ENCODE peak calls at places on chromosomes 2 and 18, in six cellular contexts. J is occipital lobe, X is SW480, F is kidney, B is GM18507, T is WTC11. Q is an unnamed sample.
A peak's percentile ranks its signal among the peaks of the same experiment; 100 is the strongest.

GRCh38 chr2:164811826-164812225 is 29.8 kb downstream of the COBLL1 start:
- DNase-seq in F (no peak), B (no peak), X (no peak), J (no peak), T (no peak), Q (no peak)

GRCh38 chr2:133077259-133077822 is 407.3 kb upstream of the LYPD1 start:
- DNase-seq in F (no peak), J (no peak), X (no peak), T (no peak), B (no peak), Q (no peak)

GRCh38 chr2:112136081-112136480 is 2.1 kb upstream of the FBLN7 start:
- DNase-seq in J (no peak), X (no peak), B (no peak), F (no peak), T (no peak), Q (no peak)

GRCh38 chr2:1650474-1650872 is 93.8 kb downstream of the PXDN start:
- DNase-seq in F (no peak), B (no peak), J (no peak), T (no peak), X (no peak), Q (no peak)

GRCh38 chr2:172597191-172597842 is 41.4 kb downstream of the PDK1 start:
- DNase-seq in T (no peak), F (no peak), X (no peak), J (no peak), B (no peak), Q (no peak)

GRCh38 chr2:195899226-195899625 is 169.4 kb downstream of the DNAH7 start:
- DNase-seq in B (no peak), T (no peak), F (no peak), X (no peak), J (no peak), Q (no peak)

GRCh38 chr2:109208071-109208950 is 79.3 kb downstream of the SH3RF3 start:
- DNase-seq in T (peak; percentile 25), X (no peak), F (no peak), J (no peak), B (no peak), Q (no peak)

GRCh38 chr2:207279520-207279919 is 113.8 kb upstream of the KLF7 start:
- DNase-seq in T (no peak), J (no peak), F (no peak), X (no peak), B (no peak), Q (no peak)

GRCh38 chr2:55363636-55364035 is 56.0 kb downstream of the CCDC88A start:
- DNase-seq in J (no peak), B (no peak), T (no peak), X (no peak), F (no peak), Q (no peak)

GRCh38 chr18:3388980-3389379 is 61.0 kb upstream of the TGIF1 start:
- DNase-seq in F (no peak), B (no peak), X (no peak), J (no peak), T (no peak), Q (no peak)

GRCh38 chr2:77064324-77064723 is 457.9 kb downstream of the LRRTM4 start:
- DNase-seq in B (no peak), J (no peak), X (no peak), T (no peak), F (no peak), Q (no peak)

GRCh38 chr2:168338292-168338691 is 90.9 kb upstream of the STK39 start:
- DNase-seq in F (no peak), J (no peak), B (no peak), X (peak; percentile 13), T (no peak), Q (no peak)

GRCh38 chr18:58140366-58141325 is 96.6 kb downstream of the NEDD4L start:
- DNase-seq in J (no peak), F (no peak), T (no peak), B (no peak), X (peak; percentile 5), Q (no peak)

GRCh38 chr2:208370881-208371633 is 35.5 kb upstream of the PTH2R start:
- DNase-seq in X (no peak), T (no peak), B (no peak), J (no peak), F (no peak), Q (no peak)

GRCh38 chr2:8378016-8378810 is 303.6 kb upstream of the ID2 start:
- DNase-seq in T (no peak), J (no peak), F (no peak), B (peak; percentile 18), X (peak; percentile 63), Q (no peak)

GRCh38 chr2:170999654-171000053 is 70.6 kb downstream of the GORASP2 start:
- DNase-seq in J (no peak), B (no peak), X (no peak), T (no peak), F (no peak), Q (no peak)

GRCh38 chr2:231926180-231926741 is at the start of gene NPPC:
- DNase-seq in B (peak; percentile 49), X (peak; percentile 66), T (peak; percentile 76), F (peak; percentile 68), J (peak; percentile 31), Q (peak; percentile 85)

GRCh38 chr2:26562811-26563645 is 78.1 kb downstream of the CIB4 start:
- DNase-seq in F (peak; percentile 88), J (no peak), T (no peak), B (no peak), X (peak; percentile 88), Q (peak; percentile 39)

GRCh38 chr2:130728007-130728454 is 839 bp upstream of the GPR148 start:
- DNase-seq in X (peak; percentile 65), T (peak; percentile 20), F (no peak), J (no peak), B (no peak), Q (peak; percentile 52)

GRCh38 chr2:127597984-127598380 is 48.0 kb upstream of the GPR17 start:
- DNase-seq in J (no peak), T (no peak), X (peak; percentile 5), F (no peak), B (no peak), Q (no peak)